ENCODE peak calls at places on chromosome 21, in seven cellular contexts. H is fibroblast of pulmonary artery, L is psoas muscle, A is WTC11, G is WERI-Rb-1, K is GM10248, X is left lung. Q is an unnamed sample.

GRCh38 chr21:17780539-17780938 is 38.6 kb downstream of the C21orf91 start:
- DNase-seq in K (peak; percentile 26), L (no peak), A (no peak), H (no peak), X (no peak), G (no peak), Q (no peak)

GRCh38 chr21:39137248-39138186 is 45.7 kb downstream of the PSMG1 start:
- DNase-seq in A (peak; percentile 54), L (no peak), K (no peak), G (no peak), X (no peak), H (peak; percentile 54), Q (no peak)

GRCh38 chr21:32918467-32919140 is 107.1 kb upstream of the OLIG2 start:
- DNase-seq in K (no peak), X (no peak), A (no peak), G (peak; percentile 26), L (no peak), H (no peak), Q (no peak)

GRCh38 chr21:35648512-35648911 is 411.8 kb downstream of the SETD4 start:
- DNase-seq in X (no peak), K (no peak), L (no peak), H (no peak), A (no peak), G (no peak), Q (no peak)

GRCh38 chr21:25039461-25040380 is 567.6 kb downstream of the MRPL39 start:
- DNase-seq in L (no peak), K (peak; percentile 15), A (no peak), G (no peak), X (no peak), H (no peak), Q (no peak)

GRCh38 chr21:39377444-39378050 is 28.7 kb upstream of the HMGN1 start:
- DNase-seq in K (no peak), G (no peak), L (no peak), H (peak; percentile 64), X (no peak), A (no peak), Q (no peak)

GRCh38 chr21:46083271-46084040 is 14.5 kb upstream of the COL6A2 start:
- DNase-seq in X (peak; percentile 30), A (no peak), H (no peak), K (peak; percentile 10), G (no peak), L (peak; percentile 16), Q (no peak)

GRCh38 chr21:43339668-43340067 is 87.3 kb downstream of the SIK1 start:
- DNase-seq in K (no peak), H (no peak), L (peak; percentile 46), X (no peak), G (no peak), A (no peak), Q (no peak)

GRCh38 chr21:28884481-28884880 is 108.2 kb downstream of the LTN1 start:
- DNase-seq in G (no peak), L (no peak), K (no peak), X (no peak), A (no peak), H (peak; percentile 19), Q (no peak)

GRCh38 chr21:17512245-17513213 is at the start of gene CXADR:
- DNase-seq in H (peak; percentile 42), K (peak; percentile 79), A (peak; percentile 90), L (peak; percentile 42), G (peak; percentile 92), X (peak; percentile 84), Q (peak; percentile 94)

GRCh38 chr21:28224191-28224755 is 768.4 kb downstream of the LTN1 start:
- DNase-seq in L (no peak), K (no peak), H (no peak), X (no peak), G (no peak), A (no peak), Q (no peak)

GRCh38 chr21:31158789-31159581 is 120.7 kb upstream of the KRTAP19-8 start:
- DNase-seq in H (peak; percentile 63), G (no peak), L (no peak), K (no peak), A (no peak), X (no peak), Q (no peak)

GRCh38 chr21:14699433-14700410 is 153.6 kb upstream of the SAMSN1 start:
- DNase-seq in L (no peak), H (no peak), X (no peak), K (no peak), G (no peak), A (no peak), Q (no peak)

GRCh38 chr21:41802684-41803083 is 35.8 kb upstream of the RIPK4 start:
- DNase-seq in G (no peak), L (peak; percentile 63), K (no peak), X (no peak), A (no peak), H (no peak), Q (no peak)

GRCh38 chr21:18529253-18529652 is 125.7 kb upstream of the TMPRSS15 start:
- DNase-seq in L (no peak), A (no peak), K (no peak), G (no peak), X (no peak), H (peak; percentile 62), Q (no peak)

GRCh38 chr21:28699591-28700259 is 293.0 kb downstream of the LTN1 start:
- DNase-seq in A (no peak), K (no peak), X (no peak), L (no peak), H (no peak), G (no peak), Q (no peak)

GRCh38 chr21:44966135-44967081 is 26.6 kb downstream of the SLX9 start:
- DNase-seq in A (no peak), H (peak; percentile 10), X (no peak), G (no peak), L (peak; percentile 63), K (no peak), Q (no peak)

GRCh38 chr21:29343517-29343916 is 44.8 kb downstream of the BACH1 start:
- DNase-seq in L (no peak), A (no peak), G (no peak), H (peak; percentile 67), K (no peak), X (no peak), Q (no peak)

GRCh38 chr21:14755086-14755485 is 209.0 kb upstream of the SAMSN1 start:
- DNase-seq in A (no peak), L (no peak), X (no peak), G (no peak), H (no peak), K (no peak), Q (no peak)

GRCh38 chr21:43866233-43866632 is 1.2 kb downstream of the AGPAT3 start:
- DNase-seq in A (no peak), G (no peak), H (peak; percentile 36), X (no peak), L (peak; percentile 56), K (peak; percentile 75), Q (no peak)

GRCh38 chr21:39003982-39004775 is 179.1 kb downstream of the PSMG1 start:
- DNase-seq in X (peak; percentile 72), A (no peak), L (no peak), H (peak; percentile 79), G (no peak), K (no peak), Q (no peak)

GRCh38 chr21:33259428-33259827 is 6.7 kb upstream of the IL10RB start:
- DNase-seq in G (no peak), A (no peak), X (no peak), H (no peak), K (no peak), L (no peak), Q (no peak)

GRCh38 chr21:44702111-44702972 is 5.4 kb downstream of the KRTAP10-12 start:
- DNase-seq in A (no peak), X (no peak), G (peak; percentile 45), H (no peak), L (no peak), K (no peak), Q (no peak)

GRCh38 chr21:42199488-42200463 is 19.2 kb upstream of the ABCG1 start:
- DNase-seq in L (no peak), K (no peak), G (no peak), H (peak; percentile 93), A (no peak), X (no peak), Q (no peak)

GRCh38 chr21:16176570-16176969 is 446.8 kb downstream of the USP25 start:
- DNase-seq in G (no peak), A (no peak), K (no peak), X (no peak), H (no peak), L (no peak), Q (no peak)
- TF ChIP-seq CTCF in G (no peak), A (no peak), K (no peak), X (no peak), H (no peak), L (no peak), Q (no peak)

DNA sequence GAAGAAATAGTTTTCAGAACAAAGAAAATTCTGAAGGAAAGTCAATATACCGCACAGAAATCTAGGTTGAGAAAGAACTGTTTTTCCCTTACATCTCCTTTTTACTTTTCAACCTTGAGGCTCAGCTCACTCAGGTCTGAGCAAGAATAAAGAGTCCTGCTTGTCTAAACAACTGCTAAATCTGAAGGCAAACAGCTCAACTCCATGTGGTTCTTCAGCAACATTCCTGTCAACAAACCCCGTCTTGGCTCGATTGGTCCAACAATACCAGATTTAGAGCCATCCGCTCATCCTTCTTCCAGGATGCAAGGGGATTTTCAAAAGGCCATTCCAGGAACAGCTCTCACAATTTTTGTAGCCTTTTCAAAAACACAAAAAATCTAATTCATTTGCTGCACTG is 119.8 kb downstream of the HLCS start:
- DNase-seq in L (no peak), K (no peak), A (no peak), X (no peak), H (no peak), G (no peak), Q (no peak)
- TF ChIP-seq CTCF in L (no peak), K (no peak), A (no peak), X (no peak), H (no peak), G (no peak), Q (no peak)

GRCh38 chr21:20302084-20302483 is 696.1 kb upstream of the NCAM2 start:
- DNase-seq in G (no peak), H (no peak), L (no peak), X (no peak), K (no peak), A (no peak), Q (no peak)
- TF ChIP-seq CTCF in G (no peak), H (no peak), L (no peak), X (no peak), K (no peak), A (no peak), Q (no peak)

GRCh38 chr21:24014381-24014780 is 1592.9 kb downstream of the MRPL39 start:
- DNase-seq in L (no peak), H (no peak), G (no peak), A (no peak), K (no peak), X (no peak), Q (no peak)
- TF ChIP-seq CTCF in L (no peak), H (peak; percentile 7), G (no peak), A (no peak), K (no peak), X (no peak), Q (peak; percentile 29)

Q was measured in progenitor cell of endocrine pancreas.